ENCODE peak calls at places on chromosomes 1 and 21, in nine cellular contexts. One of them, this sample, is unnamed. For H3K4me1, the result is how much of the 10 kb centered on the place peaks cover.

GRCh38 chr1:18676431-18676830 is 45.8 kb downstream of the PAX7 start:
- DNase-seq in heart right ventricle: no peak
- DNase-seq in left ventricle myocardium inferior: no peak
- DNase-seq in stomach: no peak
- DNase-seq in breast epithelium: no peak
- DNase-seq in body of pancreas: no peak
- DNase-seq in CD8-positive, alpha-beta T cell: no peak
- DNase-seq in A549: no peak
- DNase-seq in psoas muscle: no peak
- DNase-seq in this sample: no peak

GRCh38 chr1:162135271-162135775 is 65.8 kb downstream of the NOS1AP start:
- DNase-seq in heart right ventricle: no peak
- DNase-seq in left ventricle myocardium inferior: no peak
- DNase-seq in stomach: no peak
- DNase-seq in breast epithelium: no peak
- DNase-seq in body of pancreas: no peak
- DNase-seq in CD8-positive, alpha-beta T cell: no peak
- DNase-seq in A549: no peak
- DNase-seq in psoas muscle: no peak
- DNase-seq in this sample: no peak

GRCh38 chr21:44802396-44803153 is 955 bp upstream of the UBE2G2 start:
- DNase-seq in heart right ventricle: no peak
- DNase-seq in left ventricle myocardium inferior: no peak
- DNase-seq in stomach: no peak
- DNase-seq in breast epithelium: no peak
- DNase-seq in body of pancreas: no peak
- DNase-seq in CD8-positive, alpha-beta T cell: no peak
- DNase-seq in A549: no peak
- DNase-seq in psoas muscle: no peak
- DNase-seq in this sample: peak

GRCh38 chr1:180793451-180793850 is 119.2 kb upstream of the KIAA1614 start:
- DNase-seq in heart right ventricle: no peak
- DNase-seq in left ventricle myocardium inferior: no peak
- DNase-seq in stomach: no peak
- DNase-seq in breast epithelium: no peak
- DNase-seq in body of pancreas: no peak
- DNase-seq in CD8-positive, alpha-beta T cell: no peak
- DNase-seq in A549: no peak
- DNase-seq in psoas muscle: no peak
- DNase-seq in this sample: no peak

GRCh38 chr1:39116868-39117728 is 87.4 kb upstream of the MACF1 start:
- DNase-seq in heart right ventricle: no peak
- DNase-seq in left ventricle myocardium inferior: no peak
- DNase-seq in stomach: no peak
- DNase-seq in breast epithelium: no peak
- DNase-seq in body of pancreas: no peak
- DNase-seq in CD8-positive, alpha-beta T cell: no peak
- DNase-seq in A549: no peak
- DNase-seq in psoas muscle: no peak
- DNase-seq in this sample: peak

GRCh38 chr1:180252638-180253536 is 22.8 kb downstream of the LHX4 start:
- DNase-seq in heart right ventricle: peak
- DNase-seq in left ventricle myocardium inferior: peak
- DNase-seq in stomach: peak
- DNase-seq in breast epithelium: no peak
- DNase-seq in body of pancreas: peak
- DNase-seq in CD8-positive, alpha-beta T cell: peak
- DNase-seq in A549: peak
- DNase-seq in psoas muscle: peak
- DNase-seq in this sample: peak

GRCh38 chr1:26317612-26318337 is at the start of gene CD52:
- DNase-seq in heart right ventricle: no peak
- DNase-seq in left ventricle myocardium inferior: no peak
- DNase-seq in stomach: peak
- DNase-seq in breast epithelium: no peak
- DNase-seq in body of pancreas: no peak
- DNase-seq in CD8-positive, alpha-beta T cell: peak
- DNase-seq in A549: no peak
- DNase-seq in psoas muscle: no peak
- DNase-seq in this sample: no peak

GRCh38 chr1:53697671-53698380 is 41.1 kb downstream of the GLIS1 start:
- DNase-seq in heart right ventricle: no peak
- DNase-seq in left ventricle myocardium inferior: no peak
- DNase-seq in stomach: no peak
- DNase-seq in breast epithelium: no peak
- DNase-seq in body of pancreas: no peak
- DNase-seq in CD8-positive, alpha-beta T cell: no peak
- DNase-seq in A549: no peak
- DNase-seq in psoas muscle: no peak
- DNase-seq in this sample: no peak

GRCh38 chr1:210292276-210292851 is 36.3 kb upstream of the HHAT start:
- DNase-seq in heart right ventricle: peak
- DNase-seq in left ventricle myocardium inferior: peak
- DNase-seq in stomach: peak
- DNase-seq in breast epithelium: peak
- DNase-seq in body of pancreas: peak
- DNase-seq in CD8-positive, alpha-beta T cell: no peak
- DNase-seq in A549: peak
- DNase-seq in psoas muscle: peak
- DNase-seq in this sample: peak

GRCh38 chr1:167756760-167757405 is 35.1 kb downstream of the MPZL1 start:
- DNase-seq in heart right ventricle: peak
- DNase-seq in left ventricle myocardium inferior: peak
- DNase-seq in stomach: no peak
- DNase-seq in breast epithelium: no peak
- DNase-seq in body of pancreas: peak
- DNase-seq in CD8-positive, alpha-beta T cell: no peak
- DNase-seq in A549: no peak
- DNase-seq in psoas muscle: no peak
- DNase-seq in this sample: peak

GRCh38 chr1:160575112-160575664 is 4.1 kb downstream of the CD84 start:
- DNase-seq in heart right ventricle: no peak
- DNase-seq in left ventricle myocardium inferior: no peak
- DNase-seq in stomach: no peak
- DNase-seq in breast epithelium: no peak
- DNase-seq in body of pancreas: peak
- DNase-seq in CD8-positive, alpha-beta T cell: no peak
- DNase-seq in A549: no peak
- DNase-seq in psoas muscle: no peak
- DNase-seq in this sample: no peak

GRCh38 chr1:55506686-55507577 is 291.8 kb upstream of the USP24 start:
- DNase-seq in heart right ventricle: no peak
- DNase-seq in left ventricle myocardium inferior: no peak
- DNase-seq in stomach: no peak
- DNase-seq in breast epithelium: no peak
- DNase-seq in body of pancreas: no peak
- DNase-seq in CD8-positive, alpha-beta T cell: no peak
- DNase-seq in A549: peak
- DNase-seq in psoas muscle: no peak
- DNase-seq in this sample: no peak

GRCh38 chr1:22711591-22712501 is 1.2 kb downstream of the EPHB2 start:
- DNase-seq in heart right ventricle: no peak
- DNase-seq in left ventricle myocardium inferior: no peak
- DNase-seq in stomach: no peak
- DNase-seq in breast epithelium: no peak
- DNase-seq in body of pancreas: no peak
- DNase-seq in CD8-positive, alpha-beta T cell: no peak
- DNase-seq in A549: peak
- DNase-seq in psoas muscle: no peak
- DNase-seq in this sample: peak

GRCh38 chr21:41956926-41957729 is 3.3 kb upstream of the C2CD2 start:
- DNase-seq in heart right ventricle: no peak
- DNase-seq in left ventricle myocardium inferior: no peak
- DNase-seq in stomach: no peak
- DNase-seq in breast epithelium: peak
- DNase-seq in body of pancreas: peak
- DNase-seq in CD8-positive, alpha-beta T cell: no peak
- DNase-seq in A549: peak
- DNase-seq in psoas muscle: no peak
- DNase-seq in this sample: no peak

GRCh38 chr1:91732991-91733390 is 153.0 kb downstream of the TGFBR3 start:
- DNase-seq in heart right ventricle: no peak
- DNase-seq in left ventricle myocardium inferior: no peak
- DNase-seq in stomach: no peak
- DNase-seq in breast epithelium: no peak
- DNase-seq in body of pancreas: no peak
- DNase-seq in CD8-positive, alpha-beta T cell: no peak
- DNase-seq in A549: no peak
- DNase-seq in psoas muscle: no peak
- DNase-seq in this sample: no peak
- H3K4me1 ChIP-seq in heart right ventricle: under half
- H3K4me1 ChIP-seq in left ventricle myocardium inferior: half or more
- H3K4me1 ChIP-seq in stomach: under half
- H3K4me1 ChIP-seq in breast epithelium: under half
- H3K4me1 ChIP-seq in body of pancreas: under half
- H3K4me1 ChIP-seq in CD8-positive, alpha-beta T cell: under half
- H3K4me1 ChIP-seq in A549: half or more
- H3K4me1 ChIP-seq in psoas muscle: under half
- H3K4me1 ChIP-seq in this sample: under half

GRCh38 chr1:224457782-224458144 is 23.2 kb upstream of the WDR26 start:
- DNase-seq in heart right ventricle: no peak
- DNase-seq in left ventricle myocardium inferior: no peak
- DNase-seq in stomach: no peak
- DNase-seq in breast epithelium: no peak
- DNase-seq in body of pancreas: no peak
- DNase-seq in CD8-positive, alpha-beta T cell: no peak
- DNase-seq in A549: no peak
- DNase-seq in psoas muscle: no peak
- DNase-seq in this sample: no peak
- TF ChIP-seq CTCF in heart right ventricle: no peak
- TF ChIP-seq CTCF in left ventricle myocardium inferior: no peak
- TF ChIP-seq CTCF in stomach: no peak
- TF ChIP-seq CTCF in breast epithelium: peak
- TF ChIP-seq CTCF in body of pancreas: no peak
- TF ChIP-seq CTCF in CD8-positive, alpha-beta T cell: peak
- TF ChIP-seq CTCF in A549: no peak
- TF ChIP-seq CTCF in psoas muscle: no peak
- TF ChIP-seq CTCF in this sample: no peak

GRCh38 chr21:32519945-32520884 is 65.1 kb downstream of the TCP10L start:
- DNase-seq in heart right ventricle: no peak
- DNase-seq in left ventricle myocardium inferior: no peak
- DNase-seq in stomach: no peak
- DNase-seq in breast epithelium: no peak
- DNase-seq in body of pancreas: no peak
- DNase-seq in CD8-positive, alpha-beta T cell: no peak
- DNase-seq in A549: no peak
- DNase-seq in psoas muscle: no peak
- DNase-seq in this sample: no peak
- H3K4me1 ChIP-seq in heart right ventricle: under half
- H3K4me1 ChIP-seq in left ventricle myocardium inferior: half or more
- H3K4me1 ChIP-seq in stomach: under half
- H3K4me1 ChIP-seq in breast epithelium: under half
- H3K4me1 ChIP-seq in body of pancreas: under half
- H3K4me1 ChIP-seq in CD8-positive, alpha-beta T cell: under half
- H3K4me1 ChIP-seq in A549: under half
- H3K4me1 ChIP-seq in psoas muscle: under half
- H3K4me1 ChIP-seq in this sample: under half

GRCh38 chr1:94852758-94853157 is 32.6 kb downstream of the SLC44A3 start:
- DNase-seq in heart right ventricle: no peak
- DNase-seq in left ventricle myocardium inferior: no peak
- DNase-seq in stomach: no peak
- DNase-seq in breast epithelium: no peak
- DNase-seq in body of pancreas: no peak
- DNase-seq in CD8-positive, alpha-beta T cell: no peak
- DNase-seq in A549: no peak
- DNase-seq in psoas muscle: no peak
- DNase-seq in this sample: no peak

GRCh38 chr1:94855307-94855700 is 35.1 kb downstream of the SLC44A3 start:
- DNase-seq in heart right ventricle: no peak
- DNase-seq in left ventricle myocardium inferior: no peak
- DNase-seq in stomach: no peak
- DNase-seq in breast epithelium: no peak
- DNase-seq in body of pancreas: no peak
- DNase-seq in CD8-positive, alpha-beta T cell: no peak
- DNase-seq in A549: no peak
- DNase-seq in psoas muscle: no peak
- DNase-seq in this sample: no peak

GRCh38 chr1:94856004-94856403 is 35.8 kb downstream of the SLC44A3 start:
- DNase-seq in heart right ventricle: no peak
- DNase-seq in left ventricle myocardium inferior: no peak
- DNase-seq in stomach: no peak
- DNase-seq in breast epithelium: no peak
- DNase-seq in body of pancreas: no peak
- DNase-seq in CD8-positive, alpha-beta T cell: no peak
- DNase-seq in A549: no peak
- DNase-seq in psoas muscle: no peak
- DNase-seq in this sample: no peak

GRCh38 chr1:94854458-94855306 is 34.5 kb downstream of the SLC44A3 start:
- DNase-seq in heart right ventricle: peak
- DNase-seq in left ventricle myocardium inferior: peak
- DNase-seq in stomach: peak
- DNase-seq in breast epithelium: peak
- DNase-seq in body of pancreas: peak
- DNase-seq in CD8-positive, alpha-beta T cell: peak
- DNase-seq in A549: peak
- DNase-seq in psoas muscle: peak
- DNase-seq in this sample: peak

GRCh38 chr1:94851571-94851970 is 31.4 kb downstream of the SLC44A3 start:
- DNase-seq in heart right ventricle: no peak
- DNase-seq in left ventricle myocardium inferior: no peak
- DNase-seq in stomach: no peak
- DNase-seq in breast epithelium: no peak
- DNase-seq in body of pancreas: no peak
- DNase-seq in CD8-positive, alpha-beta T cell: no peak
- DNase-seq in A549: no peak
- DNase-seq in psoas muscle: no peak
- DNase-seq in this sample: no peak
- TF ChIP-seq CTCF in heart right ventricle: no peak
- TF ChIP-seq CTCF in left ventricle myocardium inferior: no peak
- TF ChIP-seq CTCF in stomach: no peak
- TF ChIP-seq CTCF in breast epithelium: no peak
- TF ChIP-seq CTCF in body of pancreas: no peak
- TF ChIP-seq CTCF in CD8-positive, alpha-beta T cell: no peak
- TF ChIP-seq CTCF in A549: no peak
- TF ChIP-seq CTCF in psoas muscle: no peak
- TF ChIP-seq CTCF in this sample: no peak

GRCh38 chr1:23927097-23927496 is 13.9 kb upstream of the CNR2 start:
- DNase-seq in heart right ventricle: no peak
- DNase-seq in left ventricle myocardium inferior: no peak
- DNase-seq in stomach: peak
- DNase-seq in breast epithelium: no peak
- DNase-seq in body of pancreas: no peak
- DNase-seq in CD8-positive, alpha-beta T cell: no peak
- DNase-seq in A549: no peak
- DNase-seq in psoas muscle: no peak
- DNase-seq in this sample: no peak
- H3K4me1 ChIP-seq in heart right ventricle: under half
- H3K4me1 ChIP-seq in left ventricle myocardium inferior: under half
- H3K4me1 ChIP-seq in stomach: under half
- H3K4me1 ChIP-seq in breast epithelium: under half
- H3K4me1 ChIP-seq in body of pancreas: under half
- H3K4me1 ChIP-seq in CD8-positive, alpha-beta T cell: under half
- H3K4me1 ChIP-seq in A549: under half
- H3K4me1 ChIP-seq in psoas muscle: under half
- H3K4me1 ChIP-seq in this sample: under half

This sample was measured in hepatocyte.